ENCODE peak calls at places on chromosome 11, in nine cellular contexts. One of them, this sample, is unnamed. For H3K36me3 and H3K27me3, the result is how much of the 10 kb centered on the place peaks cover.

GRCh38 chr11:106456651-106457050 is 379.2 kb downstream of the AASDHPPT start:
- DNase-seq in PC-3: peak
- DNase-seq in CD4-positive, alpha-beta memory T cell: no peak
- DNase-seq in aorta: no peak
- DNase-seq in K562: no peak
- DNase-seq in Panc1: no peak
- DNase-seq in IMR-90: peak
- DNase-seq in adipocyte: no peak
- DNase-seq in HCT116: no peak
- DNase-seq in this sample: no peak

GRCh38 chr11:111362887-111363411 is 16.1 kb downstream of the POU2AF1 start:
- DNase-seq in PC-3: no peak
- DNase-seq in CD4-positive, alpha-beta memory T cell: no peak
- DNase-seq in aorta: no peak
- DNase-seq in K562: no peak
- DNase-seq in Panc1: no peak
- DNase-seq in IMR-90: no peak
- DNase-seq in adipocyte: no peak
- DNase-seq in HCT116: no peak
- DNase-seq in this sample: no peak

GRCh38 chr11:101600948-101601347 is 17.1 kb upstream of the TRPC6 start:
- DNase-seq in PC-3: no peak
- DNase-seq in CD4-positive, alpha-beta memory T cell: no peak
- DNase-seq in aorta: no peak
- DNase-seq in K562: no peak
- DNase-seq in Panc1: no peak
- DNase-seq in IMR-90: no peak
- DNase-seq in adipocyte: no peak
- DNase-seq in HCT116: no peak
- DNase-seq in this sample: no peak

GRCh38 chr11:65894034-65894591 is 3.6 kb downstream of the CCDC85B start:
- DNase-seq in PC-3: peak
- DNase-seq in CD4-positive, alpha-beta memory T cell: peak
- DNase-seq in aorta: peak
- DNase-seq in K562: no peak
- DNase-seq in Panc1: no peak
- DNase-seq in IMR-90: no peak
- DNase-seq in adipocyte: no peak
- DNase-seq in HCT116: no peak
- DNase-seq in this sample: no peak

GRCh38 chr11:29153078-29153477 is 863.8 kb downstream of the KCNA4 start:
- DNase-seq in PC-3: no peak
- DNase-seq in CD4-positive, alpha-beta memory T cell: no peak
- DNase-seq in aorta: no peak
- DNase-seq in K562: no peak
- DNase-seq in Panc1: no peak
- DNase-seq in IMR-90: no peak
- DNase-seq in adipocyte: no peak
- DNase-seq in HCT116: no peak
- DNase-seq in this sample: no peak

GRCh38 chr11:98155696-98156095 is 865.1 kb upstream of the CNTN5 start:
- DNase-seq in PC-3: no peak
- DNase-seq in CD4-positive, alpha-beta memory T cell: no peak
- DNase-seq in aorta: no peak
- DNase-seq in K562: no peak
- DNase-seq in Panc1: no peak
- DNase-seq in IMR-90: no peak
- DNase-seq in adipocyte: no peak
- DNase-seq in HCT116: no peak
- DNase-seq in this sample: no peak

GRCh38 chr11:30665067-30665466 is 78.9 kb upstream of the MPPED2 start:
- DNase-seq in PC-3: no peak
- DNase-seq in CD4-positive, alpha-beta memory T cell: no peak
- DNase-seq in aorta: no peak
- DNase-seq in K562: no peak
- DNase-seq in Panc1: no peak
- DNase-seq in IMR-90: no peak
- DNase-seq in adipocyte: no peak
- DNase-seq in HCT116: no peak
- DNase-seq in this sample: no peak

GRCh38 chr11:128757235-128757711 is 63.4 kb downstream of the FLI1 start:
- DNase-seq in PC-3: peak
- DNase-seq in CD4-positive, alpha-beta memory T cell: peak
- DNase-seq in aorta: no peak
- DNase-seq in K562: peak
- DNase-seq in Panc1: no peak
- DNase-seq in IMR-90: peak
- DNase-seq in adipocyte: no peak
- DNase-seq in HCT116: peak
- DNase-seq in this sample: no peak

GRCh38 chr11:107490836-107491235 is 33.2 kb upstream of the CWF19L2 start:
- DNase-seq in PC-3: no peak
- DNase-seq in CD4-positive, alpha-beta memory T cell: no peak
- DNase-seq in aorta: no peak
- DNase-seq in K562: no peak
- DNase-seq in Panc1: no peak
- DNase-seq in IMR-90: no peak
- DNase-seq in adipocyte: no peak
- DNase-seq in HCT116: no peak
- DNase-seq in this sample: no peak

GRCh38 chr11:34028407-34028804 is 23.1 kb upstream of the CAPRIN1 start:
- DNase-seq in PC-3: no peak
- DNase-seq in CD4-positive, alpha-beta memory T cell: no peak
- DNase-seq in aorta: no peak
- DNase-seq in K562: no peak
- DNase-seq in Panc1: no peak
- DNase-seq in IMR-90: peak
- DNase-seq in adipocyte: peak
- DNase-seq in HCT116: no peak
- DNase-seq in this sample: no peak

GRCh38 chr11:35357893-35358292 is 61.5 kb downstream of the SLC1A2 start:
- DNase-seq in PC-3: peak
- DNase-seq in CD4-positive, alpha-beta memory T cell: no peak
- DNase-seq in aorta: no peak
- DNase-seq in K562: no peak
- DNase-seq in Panc1: no peak
- DNase-seq in IMR-90: peak
- DNase-seq in adipocyte: peak
- DNase-seq in HCT116: no peak
- DNase-seq in this sample: no peak

GRCh38 chr11:88435405-88435804 is 97.9 kb upstream of the CTSC start:
- DNase-seq in PC-3: no peak
- DNase-seq in CD4-positive, alpha-beta memory T cell: no peak
- DNase-seq in aorta: no peak
- DNase-seq in K562: no peak
- DNase-seq in Panc1: no peak
- DNase-seq in IMR-90: peak
- DNase-seq in adipocyte: no peak
- DNase-seq in HCT116: no peak
- DNase-seq in this sample: no peak

GRCh38 chr11:112744041-112744440 is 217.2 kb upstream of the NCAM1 start:
- DNase-seq in PC-3: no peak
- DNase-seq in CD4-positive, alpha-beta memory T cell: no peak
- DNase-seq in aorta: no peak
- DNase-seq in K562: no peak
- DNase-seq in Panc1: no peak
- DNase-seq in IMR-90: no peak
- DNase-seq in adipocyte: no peak
- DNase-seq in HCT116: no peak
- DNase-seq in this sample: no peak

GRCh38 chr11:104704888-104705287 is 193.4 kb downstream of the CASP12 start:
- DNase-seq in PC-3: no peak
- DNase-seq in CD4-positive, alpha-beta memory T cell: no peak
- DNase-seq in aorta: no peak
- DNase-seq in K562: no peak
- DNase-seq in Panc1: no peak
- DNase-seq in IMR-90: no peak
- DNase-seq in adipocyte: no peak
- DNase-seq in HCT116: no peak
- DNase-seq in this sample: no peak

GRCh38 chr11:12706531-12707499 is 32.6 kb downstream of the TEAD1 start:
- DNase-seq in PC-3: no peak
- DNase-seq in CD4-positive, alpha-beta memory T cell: no peak
- DNase-seq in aorta: no peak
- DNase-seq in K562: peak
- DNase-seq in Panc1: no peak
- DNase-seq in IMR-90: no peak
- DNase-seq in adipocyte: no peak
- DNase-seq in HCT116: no peak
- DNase-seq in this sample: peak

GRCh38 chr11:73308003-73308962 is at the start of gene ARHGEF17:
- DNase-seq in PC-3: peak
- DNase-seq in CD4-positive, alpha-beta memory T cell: peak
- DNase-seq in aorta: peak
- DNase-seq in K562: peak
- DNase-seq in Panc1: no peak
- DNase-seq in IMR-90: peak
- DNase-seq in adipocyte: peak
- DNase-seq in HCT116: peak
- DNase-seq in this sample: peak

GRCh38 chr11:79727221-79727620 is 286.4 kb upstream of the TENM4 start:
- DNase-seq in PC-3: no peak
- DNase-seq in CD4-positive, alpha-beta memory T cell: no peak
- DNase-seq in aorta: no peak
- DNase-seq in K562: no peak
- DNase-seq in Panc1: no peak
- DNase-seq in IMR-90: no peak
- DNase-seq in adipocyte: no peak
- DNase-seq in HCT116: no peak
- DNase-seq in this sample: no peak

GRCh38 chr11:7570938-7571337 is 57.1 kb downstream of the PPFIBP2 start:
- DNase-seq in PC-3: no peak
- DNase-seq in CD4-positive, alpha-beta memory T cell: no peak
- DNase-seq in aorta: no peak
- DNase-seq in K562: no peak
- DNase-seq in Panc1: no peak
- DNase-seq in IMR-90: no peak
- DNase-seq in adipocyte: no peak
- DNase-seq in HCT116: no peak
- DNase-seq in this sample: no peak

GRCh38 chr11:134248910-134249480 is 4.2 kb downstream of the THYN1 start:
- DNase-seq in PC-3: no peak
- DNase-seq in CD4-positive, alpha-beta memory T cell: no peak
- DNase-seq in aorta: no peak
- DNase-seq in K562: peak
- DNase-seq in Panc1: no peak
- DNase-seq in IMR-90: peak
- DNase-seq in adipocyte: no peak
- DNase-seq in HCT116: no peak
- DNase-seq in this sample: no peak
- H3K36me3 ChIP-seq in PC-3: under half
- H3K36me3 ChIP-seq in CD4-positive, alpha-beta memory T cell: half or more
- H3K36me3 ChIP-seq in aorta: under half
- H3K36me3 ChIP-seq in K562: half or more
- H3K36me3 ChIP-seq in Panc1: under half
- H3K36me3 ChIP-seq in IMR-90: under half
- H3K36me3 ChIP-seq in adipocyte: half or more
- H3K36me3 ChIP-seq in HCT116: under half
- H3K36me3 ChIP-seq in this sample: under half

GRCh38 chr11:84355911-84356310 is 1069.7 kb upstream of the CCDC90B start:
- DNase-seq in PC-3: no peak
- DNase-seq in CD4-positive, alpha-beta memory T cell: no peak
- DNase-seq in aorta: no peak
- DNase-seq in K562: no peak
- DNase-seq in Panc1: no peak
- DNase-seq in IMR-90: no peak
- DNase-seq in adipocyte: no peak
- DNase-seq in HCT116: no peak
- DNase-seq in this sample: no peak

GRCh38 chr11:84358034-84358433 is 1071.9 kb upstream of the CCDC90B start:
- DNase-seq in PC-3: no peak
- DNase-seq in CD4-positive, alpha-beta memory T cell: no peak
- DNase-seq in aorta: no peak
- DNase-seq in K562: no peak
- DNase-seq in Panc1: no peak
- DNase-seq in IMR-90: no peak
- DNase-seq in adipocyte: no peak
- DNase-seq in HCT116: no peak
- DNase-seq in this sample: no peak
- H3K27me3 ChIP-seq in PC-3: under half
- H3K27me3 ChIP-seq in CD4-positive, alpha-beta memory T cell: under half
- H3K27me3 ChIP-seq in aorta: under half
- H3K27me3 ChIP-seq in K562: under half
- H3K27me3 ChIP-seq in Panc1: under half
- H3K27me3 ChIP-seq in IMR-90: under half
- H3K27me3 ChIP-seq in adipocyte: under half
- H3K27me3 ChIP-seq in HCT116: under half
- H3K27me3 ChIP-seq in this sample: under half

GRCh38 chr11:4111834-4112233 is 17.2 kb downstream of the RRM1 start:
- DNase-seq in PC-3: no peak
- DNase-seq in CD4-positive, alpha-beta memory T cell: no peak
- DNase-seq in aorta: no peak
- DNase-seq in K562: no peak
- DNase-seq in Panc1: no peak
- DNase-seq in IMR-90: no peak
- DNase-seq in adipocyte: no peak
- DNase-seq in HCT116: no peak
- DNase-seq in this sample: no peak
- H3K36me3 ChIP-seq in PC-3: under half
- H3K36me3 ChIP-seq in CD4-positive, alpha-beta memory T cell: under half
- H3K36me3 ChIP-seq in aorta: under half
- H3K36me3 ChIP-seq in K562: half or more
- H3K36me3 ChIP-seq in Panc1: under half
- H3K36me3 ChIP-seq in IMR-90: under half
- H3K36me3 ChIP-seq in adipocyte: half or more
- H3K36me3 ChIP-seq in HCT116: under half
- H3K36me3 ChIP-seq in this sample: half or more

GRCh38 chr11:72243173-72243566 is 806 bp downstream of the PHOX2A start:
- DNase-seq in PC-3: no peak
- DNase-seq in CD4-positive, alpha-beta memory T cell: no peak
- DNase-seq in aorta: peak
- DNase-seq in K562: no peak
- DNase-seq in Panc1: no peak
- DNase-seq in IMR-90: no peak
- DNase-seq in adipocyte: no peak
- DNase-seq in HCT116: no peak
- DNase-seq in this sample: no peak

GRCh38 chr11:72242141-72242540 is 1.8 kb downstream of the PHOX2A start:
- DNase-seq in PC-3: no peak
- DNase-seq in CD4-positive, alpha-beta memory T cell: no peak
- DNase-seq in aorta: no peak
- DNase-seq in K562: no peak
- DNase-seq in Panc1: no peak
- DNase-seq in IMR-90: no peak
- DNase-seq in adipocyte: no peak
- DNase-seq in HCT116: no peak
- DNase-seq in this sample: no peak

GRCh38 chr11:72245232-72245816 is 1.3 kb upstream of the PHOX2A start:
- DNase-seq in PC-3: no peak
- DNase-seq in CD4-positive, alpha-beta memory T cell: no peak
- DNase-seq in aorta: no peak
- DNase-seq in K562: no peak
- DNase-seq in Panc1: no peak
- DNase-seq in IMR-90: no peak
- DNase-seq in adipocyte: no peak
- DNase-seq in HCT116: no peak
- DNase-seq in this sample: no peak

GRCh38 chr11:72243567-72244316 is at the start of gene PHOX2A:
- DNase-seq in PC-3: no peak
- DNase-seq in CD4-positive, alpha-beta memory T cell: no peak
- DNase-seq in aorta: peak
- DNase-seq in K562: no peak
- DNase-seq in Panc1: no peak
- DNase-seq in IMR-90: no peak
- DNase-seq in adipocyte: no peak
- DNase-seq in HCT116: no peak
- DNase-seq in this sample: no peak

GRCh38 chr11:72244317-72245231 is 598 bp upstream of the PHOX2A start:
- DNase-seq in PC-3: no peak
- DNase-seq in CD4-positive, alpha-beta memory T cell: no peak
- DNase-seq in aorta: peak
- DNase-seq in K562: no peak
- DNase-seq in Panc1: no peak
- DNase-seq in IMR-90: no peak
- DNase-seq in adipocyte: no peak
- DNase-seq in HCT116: no peak
- DNase-seq in this sample: no peak
- H3K27me3 ChIP-seq in PC-3: under half
- H3K27me3 ChIP-seq in CD4-positive, alpha-beta memory T cell: under half
- H3K27me3 ChIP-seq in aorta: under half
- H3K27me3 ChIP-seq in K562: under half
- H3K27me3 ChIP-seq in Panc1: under half
- H3K27me3 ChIP-seq in IMR-90: half or more
- H3K27me3 ChIP-seq in adipocyte: half or more
- H3K27me3 ChIP-seq in HCT116: under half
- H3K27me3 ChIP-seq in this sample: under half